ENCODE peak calls at places on chromosomes 11 and 22, in nine cellular contexts. One of them, this sample, is unnamed.

GRCh38 chr11:110971110-110971509 is 258.9 kb upstream of the ARHGAP20 start:
- DNase-seq in memory B cell: no peak
- DNase-seq in activated T-cell treated with anti-CD3 and anti-CD28 coated beads for 1 hour: no peak
- DNase-seq in activated effector memory CD4-positive, alpha-beta T cell treated with Interleukin-2 at 50 U/mL for 16 hours: no peak
- DNase-seq in psoas muscle: no peak
- DNase-seq in AG08395: peak
- DNase-seq in effector CD4-positive, alpha-beta T cell: no peak
- DNase-seq in fibroblast of mammary gland: peak
- DNase-seq in right lobe of liver: no peak
- DNase-seq in this sample: no peak

GRCh38 chr22:50473855-50474671 is 772 bp downstream of the SBF1 start:
- DNase-seq in activated effector memory CD4-positive, alpha-beta T cell treated with Interleukin-2 at 50 U/mL for 16 hours: no peak
- DNase-seq in activated T-cell treated with anti-CD3 and anti-CD28 coated beads for 1 hour: no peak
- DNase-seq in AG08395: peak
- DNase-seq in memory B cell: no peak
- DNase-seq in right lobe of liver: no peak
- DNase-seq in effector CD4-positive, alpha-beta T cell: no peak
- DNase-seq in fibroblast of mammary gland: peak
- DNase-seq in psoas muscle: peak
- DNase-seq in this sample: no peak

GRCh38 chr11:72306186-72306585 is 62.2 kb upstream of the PHOX2A start:
- DNase-seq in right lobe of liver: no peak
- DNase-seq in activated T-cell treated with anti-CD3 and anti-CD28 coated beads for 1 hour: no peak
- DNase-seq in AG08395: no peak
- DNase-seq in activated effector memory CD4-positive, alpha-beta T cell treated with Interleukin-2 at 50 U/mL for 16 hours: no peak
- DNase-seq in effector CD4-positive, alpha-beta T cell: no peak
- DNase-seq in psoas muscle: no peak
- DNase-seq in fibroblast of mammary gland: no peak
- DNase-seq in memory B cell: no peak
- DNase-seq in this sample: no peak

GRCh38 chr11:65301491-65302329 is 13.0 kb upstream of the CDC42EP2 start:
- DNase-seq in AG08395: no peak
- DNase-seq in fibroblast of mammary gland: no peak
- DNase-seq in memory B cell: no peak
- DNase-seq in right lobe of liver: no peak
- DNase-seq in psoas muscle: peak
- DNase-seq in activated effector memory CD4-positive, alpha-beta T cell treated with Interleukin-2 at 50 U/mL for 16 hours: no peak
- DNase-seq in effector CD4-positive, alpha-beta T cell: no peak
- DNase-seq in activated T-cell treated with anti-CD3 and anti-CD28 coated beads for 1 hour: no peak
- DNase-seq in this sample: no peak

GRCh38 chr11:134398079-134398444 is 14.0 kb downstream of the B3GAT1 start:
- DNase-seq in activated T-cell treated with anti-CD3 and anti-CD28 coated beads for 1 hour: no peak
- DNase-seq in memory B cell: no peak
- DNase-seq in AG08395: no peak
- DNase-seq in psoas muscle: no peak
- DNase-seq in right lobe of liver: peak
- DNase-seq in activated effector memory CD4-positive, alpha-beta T cell treated with Interleukin-2 at 50 U/mL for 16 hours: no peak
- DNase-seq in effector CD4-positive, alpha-beta T cell: no peak
- DNase-seq in fibroblast of mammary gland: no peak
- DNase-seq in this sample: no peak

GRCh38 chr11:86678823-86679222 is 6.4 kb upstream of the ME3 start:
- DNase-seq in memory B cell: no peak
- DNase-seq in psoas muscle: no peak
- DNase-seq in effector CD4-positive, alpha-beta T cell: no peak
- DNase-seq in AG08395: no peak
- DNase-seq in activated T-cell treated with anti-CD3 and anti-CD28 coated beads for 1 hour: no peak
- DNase-seq in activated effector memory CD4-positive, alpha-beta T cell treated with Interleukin-2 at 50 U/mL for 16 hours: no peak
- DNase-seq in right lobe of liver: no peak
- DNase-seq in fibroblast of mammary gland: peak
- DNase-seq in this sample: peak

GRCh38 chr11:70758206-70758605 is 359.9 kb downstream of the CTTN start:
- DNase-seq in activated effector memory CD4-positive, alpha-beta T cell treated with Interleukin-2 at 50 U/mL for 16 hours: no peak
- DNase-seq in memory B cell: no peak
- DNase-seq in activated T-cell treated with anti-CD3 and anti-CD28 coated beads for 1 hour: no peak
- DNase-seq in effector CD4-positive, alpha-beta T cell: no peak
- DNase-seq in right lobe of liver: no peak
- DNase-seq in fibroblast of mammary gland: no peak
- DNase-seq in AG08395: no peak
- DNase-seq in psoas muscle: no peak
- DNase-seq in this sample: no peak

GRCh38 chr11:61549177-61549576 is 31.7 kb downstream of the SYT7 start:
- DNase-seq in right lobe of liver: no peak
- DNase-seq in fibroblast of mammary gland: no peak
- DNase-seq in psoas muscle: no peak
- DNase-seq in activated effector memory CD4-positive, alpha-beta T cell treated with Interleukin-2 at 50 U/mL for 16 hours: no peak
- DNase-seq in effector CD4-positive, alpha-beta T cell: no peak
- DNase-seq in AG08395: no peak
- DNase-seq in activated T-cell treated with anti-CD3 and anti-CD28 coated beads for 1 hour: no peak
- DNase-seq in memory B cell: no peak
- DNase-seq in this sample: no peak

GRCh38 chr11:34680918-34681554 is 60.1 kb downstream of the EHF start:
- DNase-seq in right lobe of liver: no peak
- DNase-seq in effector CD4-positive, alpha-beta T cell: no peak
- DNase-seq in psoas muscle: no peak
- DNase-seq in activated effector memory CD4-positive, alpha-beta T cell treated with Interleukin-2 at 50 U/mL for 16 hours: no peak
- DNase-seq in memory B cell: no peak
- DNase-seq in activated T-cell treated with anti-CD3 and anti-CD28 coated beads for 1 hour: no peak
- DNase-seq in AG08395: peak
- DNase-seq in fibroblast of mammary gland: peak
- DNase-seq in this sample: no peak

GRCh38 chr11:36098976-36099375 is 155.1 kb downstream of the LDLRAD3 start:
- DNase-seq in AG08395: no peak
- DNase-seq in right lobe of liver: no peak
- DNase-seq in psoas muscle: no peak
- DNase-seq in memory B cell: no peak
- DNase-seq in fibroblast of mammary gland: no peak
- DNase-seq in activated T-cell treated with anti-CD3 and anti-CD28 coated beads for 1 hour: no peak
- DNase-seq in effector CD4-positive, alpha-beta T cell: no peak
- DNase-seq in activated effector memory CD4-positive, alpha-beta T cell treated with Interleukin-2 at 50 U/mL for 16 hours: no peak
- DNase-seq in this sample: no peak

GRCh38 chr11:96567667-96568066 is 177.9 kb downstream of the JRKL start:
- DNase-seq in effector CD4-positive, alpha-beta T cell: no peak
- DNase-seq in fibroblast of mammary gland: no peak
- DNase-seq in right lobe of liver: no peak
- DNase-seq in psoas muscle: no peak
- DNase-seq in activated effector memory CD4-positive, alpha-beta T cell treated with Interleukin-2 at 50 U/mL for 16 hours: no peak
- DNase-seq in memory B cell: no peak
- DNase-seq in AG08395: no peak
- DNase-seq in activated T-cell treated with anti-CD3 and anti-CD28 coated beads for 1 hour: no peak
- DNase-seq in this sample: no peak

GRCh38 chr11:33389635-33390034 is 132.5 kb downstream of the HIPK3 start:
- DNase-seq in memory B cell: no peak
- DNase-seq in AG08395: no peak
- DNase-seq in fibroblast of mammary gland: no peak
- DNase-seq in right lobe of liver: no peak
- DNase-seq in effector CD4-positive, alpha-beta T cell: no peak
- DNase-seq in activated effector memory CD4-positive, alpha-beta T cell treated with Interleukin-2 at 50 U/mL for 16 hours: no peak
- DNase-seq in psoas muscle: no peak
- DNase-seq in activated T-cell treated with anti-CD3 and anti-CD28 coated beads for 1 hour: no peak
- DNase-seq in this sample: no peak

GRCh38 chr11:34316347-34317037 is 41.3 kb downstream of the ABTB2 start:
- DNase-seq in activated effector memory CD4-positive, alpha-beta T cell treated with Interleukin-2 at 50 U/mL for 16 hours: no peak
- DNase-seq in fibroblast of mammary gland: no peak
- DNase-seq in psoas muscle: no peak
- DNase-seq in memory B cell: no peak
- DNase-seq in effector CD4-positive, alpha-beta T cell: no peak
- DNase-seq in right lobe of liver: no peak
- DNase-seq in activated T-cell treated with anti-CD3 and anti-CD28 coated beads for 1 hour: no peak
- DNase-seq in AG08395: no peak
- DNase-seq in this sample: no peak

GRCh38 chr11:72793452-72794367 is at the start of gene STARD10:
- DNase-seq in memory B cell: peak
- DNase-seq in effector CD4-positive, alpha-beta T cell: peak
- DNase-seq in right lobe of liver: peak
- DNase-seq in activated T-cell treated with anti-CD3 and anti-CD28 coated beads for 1 hour: peak
- DNase-seq in psoas muscle: peak
- DNase-seq in AG08395: peak
- DNase-seq in activated effector memory CD4-positive, alpha-beta T cell treated with Interleukin-2 at 50 U/mL for 16 hours: peak
- DNase-seq in fibroblast of mammary gland: peak
- DNase-seq in this sample: peak

GRCh38 chr11:69343401-69344321 is 49.7 kb downstream of the MYEOV start:
- DNase-seq in effector CD4-positive, alpha-beta T cell: no peak
- DNase-seq in activated T-cell treated with anti-CD3 and anti-CD28 coated beads for 1 hour: no peak
- DNase-seq in right lobe of liver: peak
- DNase-seq in psoas muscle: no peak
- DNase-seq in memory B cell: peak
- DNase-seq in fibroblast of mammary gland: no peak
- DNase-seq in AG08395: no peak
- DNase-seq in activated effector memory CD4-positive, alpha-beta T cell treated with Interleukin-2 at 50 U/mL for 16 hours: no peak
- DNase-seq in this sample: no peak

GRCh38 chr11:72932132-72932570 is 117.9 kb downstream of the ATG16L2 start:
- DNase-seq in psoas muscle: no peak
- DNase-seq in activated T-cell treated with anti-CD3 and anti-CD28 coated beads for 1 hour: no peak
- DNase-seq in right lobe of liver: no peak
- DNase-seq in memory B cell: no peak
- DNase-seq in AG08395: peak
- DNase-seq in fibroblast of mammary gland: peak
- DNase-seq in activated effector memory CD4-positive, alpha-beta T cell treated with Interleukin-2 at 50 U/mL for 16 hours: no peak
- DNase-seq in effector CD4-positive, alpha-beta T cell: no peak
- DNase-seq in this sample: no peak

GRCh38 chr11:58392741-58393140 is 13.9 kb downstream of the OR5B3 start:
- DNase-seq in fibroblast of mammary gland: no peak
- DNase-seq in psoas muscle: no peak
- DNase-seq in right lobe of liver: no peak
- DNase-seq in AG08395: no peak
- DNase-seq in memory B cell: no peak
- DNase-seq in activated effector memory CD4-positive, alpha-beta T cell treated with Interleukin-2 at 50 U/mL for 16 hours: no peak
- DNase-seq in effector CD4-positive, alpha-beta T cell: no peak
- DNase-seq in activated T-cell treated with anti-CD3 and anti-CD28 coated beads for 1 hour: no peak
- DNase-seq in this sample: no peak

GRCh38 chr11:13446444-13446843 is 16.6 kb downstream of the BTBD10 start:
- DNase-seq in psoas muscle: no peak
- DNase-seq in effector CD4-positive, alpha-beta T cell: no peak
- DNase-seq in memory B cell: no peak
- DNase-seq in AG08395: peak
- DNase-seq in fibroblast of mammary gland: peak
- DNase-seq in activated T-cell treated with anti-CD3 and anti-CD28 coated beads for 1 hour: no peak
- DNase-seq in right lobe of liver: no peak
- DNase-seq in activated effector memory CD4-positive, alpha-beta T cell treated with Interleukin-2 at 50 U/mL for 16 hours: no peak
- DNase-seq in this sample: no peak